ENCODE peak calls at places on chromosomes 4 and X, in seven cellular contexts. A is activated CD8-positive, alpha-beta T cell treated with anti-CD3 and anti-CD28 coated beads for 36 hours; Q is CD4-positive, CD25-positive, alpha-beta regulatory T cell; K is body of pancreas; D is NCI-H2081; N is effector CD8-positive, alpha-beta T cell; M is ecto neural progenitor cell. S is an unnamed sample.

GRCh38 chr4:8544741-8545438 is 35.3 kb upstream of the GPR78 start:
- DNase-seq in K (no peak), A (no peak), Q (no peak), N (no peak), D (no peak), M (no peak), S (no peak)

GRCh38 chrX:17464196-17464595 is 89.2 kb downstream of the NHS start:
- DNase-seq in D (no peak), M (no peak), N (no peak), Q (no peak), A (no peak), K (no peak), S (no peak)

GRCh38 chrX:10608099-10608498 is 12.3 kb downstream of the MID1 start:
- DNase-seq in Q (no peak), K (no peak), A (no peak), N (no peak), M (no peak), D (no peak), S (no peak)

GRCh38 chr4:134627386-134627785 is 425.8 kb upstream of the PABPC4L start:
- DNase-seq in Q (no peak), A (no peak), K (peak; percentile 9), D (no peak), N (no peak), M (no peak), S (no peak)

GRCh38 chr4:4779486-4779885 is 80.0 kb upstream of the MSX1 start:
- DNase-seq in D (no peak), M (no peak), N (no peak), Q (no peak), K (no peak), A (no peak), S (no peak)

GRCh38 chr4:111806331-111806730 is 338.9 kb upstream of the FAM241A start:
- DNase-seq in N (no peak), Q (no peak), A (no peak), K (no peak), D (no peak), M (peak; percentile 55), S (no peak)

GRCh38 chr4:118738999-118739690 is 54.0 kb downstream of the METTL14 start:
- DNase-seq in Q (no peak), K (no peak), A (no peak), M (no peak), N (no peak), D (no peak), S (no peak)

GRCh38 chr4:25030283-25031076 is at the start of gene LGI2:
- DNase-seq in A (peak; percentile 4), Q (no peak), D (peak; percentile 49), M (no peak), N (no peak), K (peak; percentile 50), S (no peak)

GRCh38 chr4:175127314-175127713 is 209.2 kb downstream of the ADAM29 start:
- DNase-seq in N (no peak), M (no peak), A (no peak), D (no peak), Q (no peak), K (no peak), S (no peak)

GRCh38 chrX:427812-428725 is 41.4 kb upstream of the PPP2R3B start:
- DNase-seq in N (no peak), Q (no peak), A (peak; percentile 28), K (no peak), M (peak; percentile 79), D (no peak), S (no peak)

GRCh38 chrX:39492495-39493162 is 605.1 kb downstream of the BCOR start:
- DNase-seq in Q (no peak), D (no peak), K (peak; percentile 5), A (no peak), N (no peak), M (no peak), S (no peak)

GRCh38 chr4:150199056-150199455 is 120.8 kb downstream of the DCLK2 start:
- DNase-seq in A (no peak), K (no peak), N (no peak), M (no peak), D (no peak), Q (no peak), S (no peak)

GRCh38 chrX:11944486-11944885 is 186.4 kb downstream of the MSL3 start:
- DNase-seq in M (peak; percentile 47), N (no peak), A (peak; percentile 13), D (peak; percentile 36), Q (no peak), K (no peak), S (peak; percentile 37)

GRCh38 chr4:134645778-134646177 is 444.2 kb upstream of the PABPC4L start:
- DNase-seq in D (no peak), Q (no peak), N (no peak), K (no peak), M (no peak), A (no peak), S (no peak)

GRCh38 chr4:47287735-47288134 is 175.8 kb downstream of the COMMD8 start:
- DNase-seq in D (no peak), M (no peak), A (no peak), K (no peak), Q (no peak), N (no peak), S (no peak)

GRCh38 chr4:22463179-22463578 is 52.7 kb downstream of the ADGRA3 start:
- DNase-seq in M (no peak), K (no peak), D (no peak), Q (no peak), A (peak; percentile 65), N (no peak), S (no peak)

GRCh38 chr4:120940547-120940946 is 18.0 kb upstream of the PRDM5 start:
- DNase-seq in D (no peak), M (no peak), Q (no peak), K (no peak), N (no peak), A (no peak), S (no peak)

GRCh38 chr4:7624361-7624760 is 189.6 kb upstream of the PSAPL1 start:
- DNase-seq in A (no peak), K (no peak), Q (no peak), N (no peak), D (no peak), M (no peak), S (no peak)

GRCh38 chr4:121597346-121597934 is 99.3 kb downstream of the ANXA5 start:
- DNase-seq in M (no peak), N (no peak), D (no peak), Q (no peak), A (peak; percentile 31), K (no peak), S (no peak)

GRCh38 chrX:149531599-149531998 is 9.2 kb upstream of the EOLA1 start:
- DNase-seq in M (no peak), K (no peak), N (no peak), D (no peak), Q (no peak), A (no peak), S (no peak)

S was measured in NCI-H748 treated with DMSO at 0.1 percent for 48 hours.